ENCODE peak calls at places on chromosome X, in four cellular contexts. B, A, R and I are unnamed samples.

GRCh38 chrX:139204903-139205667 is 325.5 kb upstream of the F9 start:
- DNase-seq in B (no peak), A (no peak), R (peak; percentile 16), I (peak; percentile 10)

GRCh38 chrX:139518475-139518874 is 12.1 kb upstream of the F9 start:
- DNase-seq in B (no peak), A (no peak), R (no peak), I (no peak)

GRCh38 chrX:78123190-78123589 is 16.3 kb downstream of the TAF9B start:
- DNase-seq in B (no peak), A (no peak), R (no peak), I (no peak)

GRCh38 chrX:130902783-130903613 is at the start of gene ENOX2:
- DNase-seq in B (peak; percentile 96), A (peak; percentile 89), R (peak; percentile 92), I (peak; percentile 96)

GRCh38 chrX:17547658-17548057 is 172.7 kb downstream of the NHS start:
- DNase-seq in B (peak; percentile 64), A (peak; percentile 56), R (peak; percentile 37), I (no peak)

GRCh38 chrX:134688181-134688580 is 29.9 kb upstream of the PLAC1 start:
- DNase-seq in B (no peak), A (no peak), R (no peak), I (no peak)

GRCh38 chrX:154799554-154800348 is 5.5 kb downstream of the MPP1 start:
- DNase-seq in B (no peak), A (no peak), R (no peak), I (no peak)

GRCh38 chrX:118497180-118497814 is 1.7 kb downstream of the DOCK11 start:
- DNase-seq in B (no peak), A (no peak), R (no peak), I (no peak)

GRCh38 chrX:119150163-119151135 is 22.8 kb upstream of the KIAA1210 start:
- DNase-seq in B (no peak), A (no peak), R (peak; percentile 24), I (no peak)

GRCh38 chrX:150692837-150693781 is at the start of gene MTMR1:
- DNase-seq in B (peak; percentile 54), A (no peak), R (peak; percentile 37), I (no peak)

GRCh38 chrX:130184168-130184567 is 12.4 kb downstream of the RAB33A start:
- DNase-seq in B (no peak), A (no peak), R (no peak), I (no peak)

GRCh38 chrX:8323356-8323755 is 141.3 kb upstream of the VCX3B start:
- DNase-seq in B (no peak), A (no peak), R (no peak), I (no peak)

GRCh38 chrX:120664081-120664480 is 34.2 kb upstream of the C1GALT1C1 start:
- DNase-seq in B (no peak), A (no peak), R (no peak), I (no peak)

GRCh38 chrX:24298191-24298590 is 15.7 kb downstream of the SUPT20HL2 start:
- DNase-seq in B (no peak), A (no peak), R (no peak), I (no peak)

GRCh38 chrX:108947205-108947604 is 210.8 kb upstream of the IRS4 start:
- DNase-seq in B (no peak), A (no peak), R (no peak), I (no peak)

GRCh38 chrX:149510386-149510785 is 5.3 kb upstream of the IDS start:
- DNase-seq in B (no peak), A (no peak), R (no peak), I (no peak)

GRCh38 chrX:18047440-18047940 is 173.2 kb downstream of the BEND2 start:
- DNase-seq in B (no peak), A (no peak), R (no peak), I (no peak)

GRCh38 chrX:2751291-2751690 is 549 bp upstream of the XG start:
- DNase-seq in B (no peak), A (no peak), R (no peak), I (no peak)

GRCh38 chrX:100975212-100975611 is 5.7 kb downstream of the ARL13A start:
- DNase-seq in B (no peak), A (no peak), R (no peak), I (no peak)

GRCh38 chrX:36957425-36958328 is 50.5 kb upstream of the FAM47C start:
- DNase-seq in B (peak; percentile 43), A (no peak), R (no peak), I (no peak)

GRCh38 chrX:118975831-118976598 is 1.6 kb downstream of the LONRF3 start:
- DNase-seq in B (peak; percentile 85), A (no peak), R (peak; percentile 83), I (peak; percentile 63)

GRCh38 chrX:109475174-109475891 is 6.6 kb downstream of the GUCY2F start:
- DNase-seq in B (peak; percentile 38), A (no peak), R (peak; percentile 28), I (peak; percentile 53)

GRCh38 chrX:73840120-73840924 is 277.3 kb downstream of the CHIC1 start:
- DNase-seq in B (no peak), A (no peak), R (no peak), I (no peak)

GRCh38 chrX:15686818-15687685 is 22.4 kb upstream of the CLTRN start:
- DNase-seq in B (no peak), A (peak; percentile 34), R (peak; percentile 22), I (no peak)

GRCh38 chrX:40644175-40644574 is 3.2 kb downstream of the CXorf38 start:
- DNase-seq in B (no peak), A (no peak), R (no peak), I (no peak)
- H3K27ac ChIP-seq in B (no peak overlapping the region), A (peak overlapping the region; percentile 53), R (no peak overlapping the region), I (peak overlapping the region; percentile 12)

GRCh38 chrX:68894513-68895338 is 65.9 kb downstream of the EFNB1 start:
- DNase-seq in B (peak; percentile 83), A (no peak), R (peak; percentile 64), I (peak; percentile 65)
- H3K4me3 ChIP-seq in B (no peak overlapping the region), A (no peak overlapping the region), R (peak overlapping the region; percentile 12), I (peak overlapping the region; percentile 51)

GRCh38 chrX:9475984-9476383 is 11.1 kb downstream of the TBL1X start:
- DNase-seq in B (no peak), A (no peak), R (no peak), I (no peak)
- H3K27ac ChIP-seq in B (no peak overlapping the region), A (no peak overlapping the region), R (no peak overlapping the region), I (no peak overlapping the region)

GRCh38 chrX:47197526-47197925 is 3.9 kb downstream of the UBA1 start:
- DNase-seq in B (peak; percentile 34), A (no peak), R (no peak), I (no peak)
- H3K4me3 ChIP-seq in B (no peak overlapping the region), A (no peak overlapping the region), R (no peak overlapping the region), I (no peak overlapping the region)

GRCh38 chrX:72019487-72019886 is 108.8 kb downstream of the NHSL2 start:
- DNase-seq in B (no peak), A (no peak), R (no peak), I (no peak)
- H3K27ac ChIP-seq in B (no peak overlapping the region), A (no peak overlapping the region), R (no peak overlapping the region), I (peak overlapping the region; percentile 31)

DNA sequence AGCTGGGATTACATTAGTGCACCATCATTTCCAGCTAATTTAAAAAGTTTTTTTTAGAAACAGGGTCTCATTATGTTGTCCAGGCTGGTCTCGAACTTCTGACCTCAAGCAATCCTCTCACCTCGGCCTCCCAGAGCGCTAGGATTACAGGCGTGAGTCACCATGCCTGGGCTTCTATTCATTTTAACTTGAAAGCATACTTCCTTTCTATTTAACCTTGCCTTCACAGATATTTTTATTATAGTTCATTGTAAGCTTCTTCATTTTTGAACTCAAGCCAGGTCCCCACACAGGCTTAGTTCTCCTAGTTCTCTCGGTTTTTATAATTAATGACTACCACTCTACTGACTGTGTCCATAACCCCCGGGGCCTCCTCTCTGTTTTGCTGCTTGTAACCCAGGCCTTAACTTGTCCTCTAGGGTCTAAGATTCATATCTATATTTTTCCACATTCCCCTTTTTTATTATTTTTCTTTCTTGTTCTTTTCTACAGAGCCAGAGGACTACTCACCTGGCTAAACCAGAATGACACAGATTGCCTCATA is 50.7 kb downstream of the SNX12 start:
- DNase-seq in B (no peak), A (no peak), R (no peak), I (no peak)
- H3K4me3 ChIP-seq in B (no peak overlapping the region), A (no peak overlapping the region), R (no peak overlapping the region), I (no peak overlapping the region)